ENCODE peak calls at places on chromosomes 7 and 10, in five cellular contexts. S, T, C, E and Q are unnamed samples.

GRCh38 chr10:110364531-110364937 is 59.8 kb upstream of the SMNDC1 start:
- DNase-seq in S (no peak), T (no peak), C (no peak), E (no peak), Q (no peak)

GRCh38 chr10:73774637-73775036 is 7.2 kb upstream of the CHCHD1 start:
- DNase-seq in S (no peak), T (no peak), C (no peak), E (peak; percentile 52), Q (peak; percentile 31)

GRCh38 chr10:605632-606325 is 83.7 kb downstream of the DIP2C start:
- DNase-seq in S (no peak), T (no peak), C (no peak), E (no peak), Q (no peak)

GRCh38 chr10:28984431-28984830 is 304.4 kb upstream of the LYZL1 start:
- DNase-seq in S (peak; percentile 71), T (no peak), C (peak; percentile 46), E (peak; percentile 93), Q (peak; percentile 82)

GRCh38 chr7:156099085-156099484 is 286.8 kb upstream of the SHH start:
- DNase-seq in S (no peak), T (no peak), C (no peak), E (no peak), Q (no peak)

GRCh38 chr10:125177641-125178640 is 17.6 kb upstream of the CTBP2 start:
- DNase-seq in S (no peak), T (no peak), C (no peak), E (no peak), Q (no peak)

GRCh38 chr7:123275036-123275753 is 75.4 kb upstream of the SLC13A1 start:
- DNase-seq in S (no peak), T (no peak), C (peak; percentile 28), E (peak; percentile 97), Q (no peak)

GRCh38 chr10:132198381-132199181 is 11.8 kb downstream of the DPYSL4 start:
- DNase-seq in S (no peak), T (no peak), C (no peak), E (no peak), Q (no peak)

GRCh38 chr10:36178616-36179015 is 536.5 kb upstream of the FZD8 start:
- DNase-seq in S (no peak), T (no peak), C (no peak), E (peak; percentile 55), Q (no peak)

GRCh38 chr7:157951300-157952049 is 614.7 kb downstream of the DNAJB6 start:
- DNase-seq in S (no peak), T (no peak), C (no peak), E (no peak), Q (no peak)

GRCh38 chr7:143217806-143218205 is 4.0 kb upstream of the TAS2R40 start:
- DNase-seq in S (no peak), T (no peak), C (no peak), E (no peak), Q (no peak)

GRCh38 chr7:158548726-158549125 is 38.9 kb downstream of the PTPRN2 start:
- DNase-seq in S (no peak), T (no peak), C (no peak), E (no peak), Q (no peak)

GRCh38 chr7:28089120-28089714 is 91.4 kb downstream of the JAZF1 start:
- DNase-seq in S (no peak), T (no peak), C (no peak), E (no peak), Q (no peak)

GRCh38 chr7:43729924-43730248 is 563 bp upstream of the COA1 start:
- DNase-seq in S (no peak), T (no peak), C (no peak), E (no peak), Q (no peak)

GRCh38 chr7:132084776-132085388 is 491.4 kb downstream of the PLXNA4 start:
- DNase-seq in S (no peak), T (no peak), C (no peak), E (peak; percentile 36), Q (peak; percentile 9)

GRCh38 chr10:22022257-22023051 is 18.9 kb upstream of the DNAJC1 start:
- DNase-seq in S (no peak), T (no peak), C (no peak), E (no peak), Q (peak; percentile 53)

GRCh38 chr10:23293145-23293724 is 51.4 kb downstream of the C10orf67 start:
- DNase-seq in S (no peak), T (no peak), C (peak; percentile 18), E (peak; percentile 53), Q (peak; percentile 59)

GRCh38 chr10:22427890-22428571 is 82.7 kb downstream of the SPAG6 start:
- DNase-seq in S (peak; percentile 69), T (peak; percentile 28), C (peak; percentile 57), E (peak; percentile 72), Q (no peak)

GRCh38 chr10:58791137-58791536 is 278.5 kb downstream of the BICC1 start:
- DNase-seq in S (no peak), T (no peak), C (no peak), E (peak; percentile 63), Q (no peak)

GRCh38 chr7:66631471-66631870 is 2.8 kb downstream of the KCTD7 start:
- DNase-seq in S (no peak), T (no peak), C (no peak), E (peak; percentile 16), Q (no peak)

GRCh38 chr10:94102436-94102835 is 108.7 kb downstream of the PLCE1 start:
- DNase-seq in S (no peak), T (no peak), C (no peak), E (no peak), Q (no peak)

GRCh38 chr10:110267246-110267645 is 37.5 kb downstream of the SMNDC1 start:
- DNase-seq in S (no peak), T (no peak), C (no peak), E (no peak), Q (no peak)

GRCh38 chr10:125606406-125606805 is 76.6 kb downstream of the TEX36 start:
- DNase-seq in S (no peak), T (no peak), C (no peak), E (no peak), Q (no peak)

GRCh38 chr7:34672430-34672829 is 14.4 kb downstream of the NPSR1 start:
- DNase-seq in S (no peak), T (no peak), C (peak; percentile 36), E (peak; percentile 4), Q (peak; percentile 1)

GRCh38 chr10:74189999-74190421 is 39.0 kb downstream of the ADK start:
- DNase-seq in S (peak; percentile 43), T (peak; percentile 16), C (peak; percentile 79), E (peak; percentile 94), Q (peak; percentile 23)

GRCh38 chr10:13099666-13100348 is at the start of gene OPTN:
- DNase-seq in S (peak; percentile 95), T (peak; percentile 80), C (no peak), E (peak; percentile 88), Q (peak; percentile 79)

GRCh38 chr7:291302-292092 is 1.5 kb downstream of the FOXL3 start:
- DNase-seq in S (no peak), T (no peak), C (no peak), E (no peak), Q (no peak)

GRCh38 chr7:44639701-44640321 is 33.4 kb downstream of the OGDH start:
- DNase-seq in S (peak; percentile 55), T (peak; percentile 50), C (peak; percentile 86), E (peak; percentile 93), Q (peak; percentile 35)